ENCODE peak calls at places on chromosomes 7 and 10, in ten cellular contexts. P is fibroblast of mammary gland; L is heart left ventricle; X is neural progenitor cell; A is LNCaP clone FGC; I is endodermal cell; R is GM13976; Y is CD8-positive, alpha-beta T cell; F is A549; V is spleen. J is an unnamed sample.
A peak's percentile ranks its signal among the peaks of the same experiment; 100 is the strongest.

GRCh38 chr10:127888526-127889312 is 4.0 kb downstream of the CLRN3 start:
- DNase-seq in V (no peak), Y (no peak), F (no peak), R (no peak), X (no peak), A (no peak), L (no peak), I (no peak), P (no peak), J (no peak)

GRCh38 chr10:124105594-124105993 is 12.2 kb upstream of the CHST15 start:
- DNase-seq in Y (no peak), R (no peak), F (peak; percentile 42), P (no peak), I (no peak), L (no peak), X (no peak), V (no peak), A (no peak), J (no peak)

GRCh38 chr10:33234779-33235178 is 99.7 kb downstream of the NRP1 start:
- DNase-seq in F (no peak), L (peak; percentile 45), X (no peak), A (no peak), R (no peak), I (no peak), V (no peak), Y (no peak), P (peak; percentile 42), J (no peak)

GRCh38 chr10:77552252-77552651 is 85.4 kb downstream of the KCNMA1 start:
- DNase-seq in L (no peak), A (no peak), I (no peak), V (no peak), X (no peak), P (no peak), R (no peak), Y (no peak), F (no peak), J (no peak)

GRCh38 chr10:123997013-123997412 is 96.4 kb downstream of the CHST15 start:
- DNase-seq in X (no peak), V (no peak), R (no peak), F (no peak), L (no peak), P (no peak), A (no peak), Y (peak; percentile 1), I (no peak), J (no peak)

GRCh38 chr10:24519950-24520349 is 203.7 kb downstream of the ARHGAP21 start:
- DNase-seq in V (no peak), I (peak; percentile 62), L (no peak), F (no peak), P (no peak), X (peak; percentile 10), Y (peak; percentile 16), R (peak; percentile 49), A (no peak), J (peak; percentile 47)

GRCh38 chr7:130008941-130009847 is 42.0 kb downstream of the ZC3HC1 start:
- DNase-seq in L (no peak), X (no peak), R (no peak), A (peak; percentile 67), Y (no peak), P (peak; percentile 74), F (peak; percentile 22), I (peak; percentile 55), V (peak; percentile 63), J (no peak)

GRCh38 chr10:6065845-6066244 is 3.7 kb upstream of the IL2RA start:
- DNase-seq in F (no peak), P (peak; percentile 30), V (no peak), X (no peak), A (no peak), I (peak; percentile 8), Y (no peak), R (no peak), L (peak; percentile 49), J (no peak)

GRCh38 chr10:45602082-45602730 is 70.4 kb downstream of the ZFAND4 start:
- DNase-seq in A (no peak), L (no peak), P (peak; percentile 80), Y (no peak), R (no peak), F (no peak), I (no peak), V (no peak), X (no peak), J (no peak)

GRCh38 chr7:53812135-53812534 is 730.0 kb upstream of the VSTM2A start:
- DNase-seq in Y (no peak), L (no peak), F (no peak), I (no peak), X (no peak), V (no peak), A (no peak), R (no peak), P (no peak), J (no peak)

GRCh38 chr10:629186-629998 is 60.1 kb downstream of the DIP2C start:
- DNase-seq in I (no peak), X (no peak), A (no peak), L (peak; percentile 23), R (no peak), P (no peak), V (peak; percentile 58), F (no peak), Y (no peak), J (no peak)

GRCh38 chr7:26385240-26385639 is 93.6 kb downstream of the SNX10 start:
- DNase-seq in F (no peak), I (no peak), Y (no peak), L (no peak), R (no peak), P (no peak), X (no peak), A (no peak), V (no peak), J (no peak)
- TF ChIP-seq CTCF in F (no peak), I (peak; percentile 5), Y (no peak), L (no peak), R (no peak), P (no peak), X (peak; percentile 10), A (no peak), V (no peak), J (no peak)

GRCh38 chr7:84613411-84613810 is 418.8 kb upstream of the SEMA3A start:
- DNase-seq in P (no peak), Y (no peak), X (no peak), V (no peak), A (no peak), L (no peak), I (no peak), F (no peak), R (no peak), J (no peak)

GRCh38 chr7:84612976-84613375 is 418.4 kb upstream of the SEMA3A start:
- DNase-seq in A (no peak), Y (no peak), L (no peak), X (no peak), I (no peak), P (peak; percentile 73), F (no peak), R (no peak), V (no peak), J (no peak)

GRCh38 chr7:84611391-84611790 is 416.8 kb upstream of the SEMA3A start:
- DNase-seq in Y (no peak), R (no peak), I (no peak), V (no peak), F (no peak), P (no peak), A (peak; percentile 66), L (no peak), X (no peak), J (no peak)

GRCh38 chr7:84617265-84618030 is 422.9 kb upstream of the SEMA3A start:
- DNase-seq in Y (no peak), V (no peak), L (no peak), A (no peak), X (no peak), R (no peak), I (no peak), P (no peak), F (no peak), J (no peak)

GRCh38 chr7:84614821-84615506 is 420.4 kb upstream of the SEMA3A start:
- DNase-seq in A (no peak), I (no peak), Y (no peak), F (no peak), L (no peak), X (no peak), R (no peak), V (no peak), P (peak; percentile 41), J (no peak)
- TF ChIP-seq CTCF in A (peak; percentile 18), I (peak; percentile 47), Y (no peak), F (peak; percentile 9), L (no peak), X (no peak), R (no peak), V (no peak), P (peak; percentile 26), J (no peak)

GRCh38 chr7:12686894-12687212 is 580 bp upstream of the ARL4A start:
- DNase-seq in R (no peak), I (no peak), P (no peak), A (no peak), Y (no peak), F (no peak), X (no peak), V (no peak), L (no peak), J (no peak)
- TF ChIP-seq CTCF in R (no peak), I (peak; percentile 61), P (no peak), A (no peak), Y (peak; percentile 44), F (no peak), X (no peak), V (no peak), L (no peak), J (no peak)

GRCh38 chr10:58757352-58758071 is 244.8 kb downstream of the BICC1 start:
- DNase-seq in R (no peak), F (no peak), I (no peak), L (no peak), A (no peak), X (no peak), P (no peak), Y (no peak), V (no peak), J (peak; percentile 10)

GRCh38 chr10:58758311-58758710 is 245.6 kb downstream of the BICC1 start:
- DNase-seq in Y (no peak), L (no peak), P (no peak), F (no peak), V (no peak), A (no peak), R (no peak), I (no peak), X (no peak), J (no peak)

GRCh38 chr10:58755688-58756087 is 243.0 kb downstream of the BICC1 start:
- DNase-seq in X (no peak), R (peak; percentile 5), P (peak; percentile 81), L (peak; percentile 25), I (no peak), V (no peak), A (no peak), F (peak; percentile 69), Y (no peak), J (peak; percentile 9)

GRCh38 chr10:58754419-58755180 is 241.9 kb downstream of the BICC1 start:
- DNase-seq in V (no peak), P (peak; percentile 57), F (no peak), A (no peak), I (no peak), Y (no peak), X (no peak), L (no peak), R (no peak), J (no peak)

DNA sequence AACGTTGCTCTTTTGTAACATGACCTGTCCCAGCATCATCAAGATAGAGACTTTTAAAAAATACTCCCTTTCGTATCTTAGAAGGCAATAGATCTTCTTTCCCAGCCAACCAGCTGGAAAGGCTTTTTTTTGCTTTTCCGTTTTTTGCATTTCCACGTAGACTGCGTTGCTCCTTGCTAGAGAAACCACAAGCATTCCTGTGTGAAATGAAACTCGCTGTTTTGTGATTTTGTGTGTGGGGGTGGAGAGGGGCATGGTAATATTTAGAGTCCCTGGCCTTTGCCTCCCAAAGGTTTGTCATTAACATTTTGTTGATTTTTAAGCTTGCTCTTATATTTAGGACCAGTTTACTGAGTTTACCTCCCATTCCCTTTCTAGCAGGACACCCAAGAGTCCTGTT is 243.5 kb downstream of the BICC1 start:
- DNase-seq in Y (no peak), I (no peak), F (no peak), L (no peak), V (no peak), P (peak; percentile 67), A (no peak), R (no peak), X (no peak), J (no peak)
- TF ChIP-seq CTCF in Y (no peak), I (no peak), F (no peak), L (no peak), V (no peak), P (no peak), A (no peak), R (no peak), X (no peak), J (no peak)

J was measured in GM10248.